ENCODE peak calls at places on chromosomes 3 and 15, in eight cellular contexts. S is fibroblast of lung, C is colonic mucosa, K is H9, I is endodermal cell, A is mesenchymal stem cell, V is IMR-90, L is HCT116. Y is an unnamed sample.

GRCh38 chr15:69414702-69415161 is 583 bp downstream of the KIF23 start:
- DNase-seq in V (peak; percentile 89), A (peak; percentile 91), C (peak; percentile 37), S (peak; percentile 89), L (peak; percentile 4), I (peak; percentile 81), K (peak; percentile 47), Y (peak; percentile 66)

GRCh38 chr15:40796508-40796907 is 10.4 kb upstream of the ZFYVE19 start:
- DNase-seq in I (no peak), A (no peak), C (no peak), V (no peak), K (no peak), L (no peak), S (no peak), Y (no peak)

GRCh38 chr3:160372780-160373179 is 26.2 kb downstream of the IFT80 start:
- DNase-seq in A (peak; percentile 73), S (peak; percentile 83), K (no peak), I (no peak), C (no peak), L (no peak), V (peak; percentile 85), Y (no peak)

GRCh38 chr15:66131831-66132230 is 121.7 kb downstream of the MEGF11 start:
- DNase-seq in C (no peak), I (no peak), V (no peak), K (no peak), S (no peak), A (no peak), L (no peak), Y (no peak)

GRCh38 chr3:170117134-170117533 is 64.4 kb downstream of the PHC3 start:
- DNase-seq in A (peak; percentile 26), C (no peak), L (no peak), V (no peak), I (peak; percentile 52), S (no peak), K (no peak), Y (no peak)

GRCh38 chr3:120791958-120792357 is 49.4 kb downstream of the GTF2E1 start:
- DNase-seq in C (no peak), S (peak; percentile 15), V (peak; percentile 80), I (no peak), A (peak; percentile 46), K (no peak), L (no peak), Y (no peak)

GRCh38 chr3:122074621-122075265 is 19.6 kb downstream of the CD86 start:
- DNase-seq in A (no peak), L (no peak), V (no peak), K (no peak), S (no peak), I (no peak), C (no peak), Y (peak; percentile 66)

GRCh38 chr3:54621181-54621580 is 306.7 kb downstream of the LRTM1 start:
- DNase-seq in C (no peak), I (no peak), S (no peak), V (no peak), L (no peak), K (no peak), A (no peak), Y (no peak)

GRCh38 chr15:34470892-34471291 is 33.3 kb upstream of the GOLGA8A start:
- DNase-seq in K (no peak), C (no peak), A (no peak), S (no peak), V (no peak), L (no peak), I (no peak), Y (no peak)

GRCh38 chr15:79084308-79084968 is 6.1 kb downstream of the RASGRF1 start:
- DNase-seq in V (no peak), K (no peak), S (no peak), I (peak; percentile 26), A (no peak), L (no peak), C (no peak), Y (no peak)

GRCh38 chr15:39511000-39511914 is 69.6 kb upstream of the THBS1 start:
- DNase-seq in V (peak; percentile 93), S (peak; percentile 81), L (peak; percentile 0), I (peak; percentile 49), K (no peak), A (peak; percentile 89), C (no peak), Y (no peak)

GRCh38 chr3:134357914-134358811 is 16.1 kb downstream of the AMOTL2 start:
- DNase-seq in I (peak; percentile 78), V (peak; percentile 96), L (peak; percentile 52), K (peak; percentile 73), C (no peak), S (peak; percentile 96), A (peak; percentile 96), Y (peak; percentile 54)

GRCh38 chr3:12188681-12189287 is 30.1 kb upstream of the TIMP4 start:
- DNase-seq in L (no peak), I (no peak), C (no peak), A (no peak), K (no peak), S (no peak), V (no peak), Y (no peak)
- H3K27ac ChIP-seq in L (no peak overlapping the region), I (no peak overlapping the region), C (no peak overlapping the region), A (no peak overlapping the region), K (no peak overlapping the region), S (peak overlapping the region; percentile 80), V (peak overlapping the region; percentile 77), Y (no peak overlapping the region)

DNA sequence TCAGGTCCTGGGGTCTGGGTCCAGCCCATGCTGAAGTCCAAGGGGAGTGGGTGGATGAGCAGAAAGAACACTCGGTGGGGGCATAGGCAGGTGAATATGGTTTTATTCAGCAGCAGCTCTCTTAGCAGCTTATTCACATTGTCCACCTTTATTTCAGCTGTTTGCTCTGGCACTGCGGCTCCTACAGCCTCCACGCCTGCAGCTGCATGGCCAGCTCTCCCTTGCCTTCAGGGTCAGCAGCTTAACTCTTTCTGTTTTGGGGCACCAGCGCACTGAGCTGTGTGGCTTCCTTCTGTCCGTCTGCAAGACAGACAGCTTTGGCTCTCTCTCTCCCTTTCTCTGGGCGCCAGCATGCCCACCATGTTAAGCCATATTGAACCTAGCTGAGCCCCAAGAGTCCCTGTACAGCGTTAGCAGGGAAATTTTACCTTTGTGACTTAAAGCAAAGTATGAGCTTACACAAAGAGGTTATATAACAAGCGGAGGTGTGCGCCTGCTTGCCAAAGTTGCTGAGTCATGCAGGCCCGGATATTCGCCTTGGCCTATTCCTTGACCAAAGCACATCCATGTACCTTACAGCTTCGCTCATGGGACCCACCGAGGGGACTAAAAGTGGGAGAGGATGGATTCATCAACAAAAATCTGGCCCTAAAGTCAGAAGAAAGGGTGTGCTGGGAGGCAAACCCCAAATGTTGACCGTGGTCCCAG is 170.1 kb upstream of the PFN2 start:
- DNase-seq in K (no peak), V (no peak), L (no peak), C (no peak), I (no peak), A (no peak), S (no peak), Y (no peak)
- H3K9ac ChIP-seq in K (no peak overlapping the region), V (no peak overlapping the region), L (no peak overlapping the region), C (no peak overlapping the region), I (no peak overlapping the region), A (no peak overlapping the region), S (no peak overlapping the region), Y (no peak overlapping the region)

GRCh38 chr3:152222327-152222726 is 46.4 kb upstream of the MBNL1 start:
- DNase-seq in S (peak; percentile 57), L (no peak), V (peak; percentile 72), K (no peak), C (no peak), A (no peak), I (no peak), Y (no peak)

GRCh38 chr3:152218604-152219003 is 50.1 kb upstream of the MBNL1 start:
- DNase-seq in V (no peak), L (no peak), K (no peak), C (no peak), A (no peak), I (no peak), S (no peak), Y (no peak)

GRCh38 chr3:152225176-152225575 is 43.6 kb upstream of the MBNL1 start:
- DNase-seq in K (no peak), I (no peak), S (peak; percentile 45), A (no peak), V (peak; percentile 67), C (no peak), L (no peak), Y (no peak)

GRCh38 chr3:152219225-152219624 is 49.5 kb upstream of the MBNL1 start:
- DNase-seq in V (no peak), A (no peak), C (no peak), K (no peak), L (no peak), I (no peak), S (peak; percentile 60), Y (no peak)

DNA sequence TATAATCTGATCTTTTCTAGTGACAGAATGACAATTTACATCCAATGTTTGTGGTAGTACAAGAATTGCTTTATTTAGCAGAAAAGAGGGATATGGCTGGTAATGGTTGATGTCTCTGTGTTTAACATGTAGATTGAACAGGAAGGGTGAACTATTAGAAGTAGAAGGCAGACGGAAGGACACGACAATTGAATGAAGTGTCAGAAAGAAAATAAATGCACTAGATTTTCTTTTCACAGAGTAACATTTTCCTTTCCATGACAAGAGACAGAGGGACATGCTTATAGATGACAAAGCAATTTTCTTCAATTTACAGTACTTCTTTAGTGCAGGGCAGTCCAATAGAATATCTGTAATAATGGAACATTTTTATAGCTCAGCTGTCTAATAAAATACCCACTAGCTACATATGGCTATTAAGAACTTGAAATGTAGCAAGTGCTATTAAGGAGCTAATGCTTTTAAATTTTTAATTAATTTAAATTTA is 48.9 kb upstream of the MBNL1 start:
- DNase-seq in V (no peak), C (no peak), I (no peak), L (no peak), K (no peak), S (no peak), A (no peak), Y (no peak)
- H3K27ac ChIP-seq in V (no peak overlapping the region), C (no peak overlapping the region), I (no peak overlapping the region), L (no peak overlapping the region), K (no peak overlapping the region), S (no peak overlapping the region), A (no peak overlapping the region), Y (no peak overlapping the region)

GRCh38 chr15:88636654-88637053 is 2.2 kb upstream of the ISG20 start:
- DNase-seq in S (no peak), C (no peak), I (no peak), A (peak; percentile 63), K (no peak), V (peak; percentile 36), L (no peak), Y (no peak)

GRCh38 chr15:88637436-88637835 is 1.4 kb upstream of the ISG20 start:
- DNase-seq in L (no peak), C (no peak), I (no peak), V (no peak), S (no peak), A (no peak), K (no peak), Y (no peak)

GRCh38 chr15:88634449-88634848 is 4.4 kb upstream of the ISG20 start:
- DNase-seq in S (no peak), A (no peak), K (no peak), C (no peak), I (no peak), V (no peak), L (no peak), Y (peak; percentile 28)

GRCh38 chr15:88636039-88636438 is 2.8 kb upstream of the ISG20 start:
- DNase-seq in I (peak; percentile 82), K (peak; percentile 86), L (peak; percentile 69), A (no peak), S (no peak), V (no peak), C (peak; percentile 56), Y (no peak)

DNA sequence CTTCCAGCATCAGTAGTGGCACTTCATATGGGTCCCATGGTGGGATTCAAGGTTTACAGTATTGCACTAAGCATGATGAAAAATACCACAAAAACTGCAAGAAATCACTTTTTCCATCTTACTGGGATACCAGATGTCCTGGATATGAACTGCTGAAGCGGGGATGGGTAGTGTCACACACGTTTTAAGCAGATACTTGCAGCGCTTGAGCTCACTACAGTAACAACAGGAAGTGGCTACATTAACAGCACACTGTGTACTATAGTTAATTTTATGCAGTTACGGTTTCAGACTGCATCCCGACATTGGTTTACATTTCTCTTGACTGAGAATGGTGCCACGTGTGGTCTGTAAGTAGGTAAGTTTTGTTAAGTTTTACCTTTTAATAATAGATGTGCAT is 3.5 kb upstream of the ISG20 start:
- DNase-seq in C (no peak), S (peak; percentile 74), L (no peak), V (no peak), I (no peak), A (peak; percentile 81), K (no peak), Y (peak; percentile 87)
- H3K9ac ChIP-seq in C (no peak overlapping the region), S (no peak overlapping the region), L (no peak overlapping the region), V (no peak overlapping the region), I (no peak overlapping the region), A (no peak overlapping the region), K (no peak overlapping the region), Y (peak overlapping the region; percentile 42)